ENCODE peak calls at places on chromosomes 13 and 19, in six cellular contexts. N, E, B, J, W and K are unnamed samples.

GRCh38 chr13:39037410-39037879 is 444 bp downstream of the PROSER1 start:
- DNase-seq in B (no peak), E (no peak), W (no peak), N (no peak), J (no peak), K (peak)

GRCh38 chr19:43667524-43668405 is 2.2 kb downstream of the PLAUR start:
- DNase-seq in B (no peak), J (peak), E (no peak), N (no peak), W (no peak), K (no peak)

GRCh38 chr19:29714953-29715694 is at the start of gene C19orf12:
- DNase-seq in W (no peak), J (peak), E (no peak), B (peak), N (peak), K (peak)

GRCh38 chr19:29002336-29002735 is 210.6 kb downstream of the UQCRFS1 start:
- DNase-seq in J (no peak), E (no peak), N (no peak), W (no peak), B (no peak), K (no peak)

GRCh38 chr13:27524981-27525975 is 74.9 kb upstream of the MTIF3 start:
- DNase-seq in B (no peak), E (no peak), N (no peak), J (no peak), W (no peak), K (no peak)

GRCh38 chr19:18290250-18291018 is 9.0 kb upstream of the JUND start:
- DNase-seq in W (no peak), B (no peak), N (no peak), E (no peak), J (peak), K (no peak)

GRCh38 chr13:43787998-43788397 is 1.2 kb upstream of the ENOX1 start:
- DNase-seq in W (no peak), N (peak), E (no peak), B (peak), J (peak), K (no peak)

GRCh38 chr19:4380254-4380727 is 20.1 kb downstream of the SH3GL1 start:
- DNase-seq in J (no peak), N (no peak), E (no peak), B (no peak), W (no peak), K (no peak)

GRCh38 chr19:2507109-2507508 is 31.2 kb downstream of the GADD45B start:
- DNase-seq in B (no peak), W (no peak), J (peak), N (no peak), E (no peak), K (no peak)

GRCh38 chr19:4849019-4849418 is 17.5 kb upstream of the TICAM1 start:
- DNase-seq in J (no peak), N (no peak), E (no peak), W (no peak), B (no peak), K (no peak)

GRCh38 chr13:21831654-21832324 is 160.9 kb downstream of the FGF9 start:
- DNase-seq in E (no peak), W (no peak), N (no peak), B (no peak), J (no peak), K (no peak)

GRCh38 chr19:23415561-23416191 is 20.4 kb upstream of the ZNF91 start:
- DNase-seq in J (no peak), N (peak), E (peak), B (peak), W (peak), K (peak)

GRCh38 chr19:44005968-44006367 is 3.2 kb downstream of the ZNF230 start:
- DNase-seq in J (peak), W (no peak), N (no peak), B (no peak), E (no peak), K (peak)

GRCh38 chr13:47478985-47479384 is 522.1 kb downstream of the SUCLA2 start:
- DNase-seq in J (no peak), E (no peak), B (no peak), W (no peak), N (no peak), K (no peak)

GRCh38 chr19:41734156-41734555 is 21.2 kb upstream of the CEACAM6 start:
- DNase-seq in W (no peak), E (no peak), B (no peak), N (no peak), J (no peak), K (no peak)

GRCh38 chr19:15570420-15570819 is 44.6 kb upstream of the CYP4F8 start:
- DNase-seq in J (no peak), E (no peak), B (no peak), N (no peak), W (no peak), K (no peak)

GRCh38 chr13:43356566-43356965 is 333.2 kb downstream of the DNAJC15 start:
- DNase-seq in B (no peak), E (no peak), N (no peak), W (no peak), J (peak), K (peak)

GRCh38 chr19:19403373-19403901 is 2.0 kb upstream of the GATAD2A start:
- DNase-seq in N (no peak), E (no peak), B (no peak), W (no peak), J (peak), K (no peak)

GRCh38 chr13:113956571-113956970 is 17.3 kb downstream of the C13orf46 start:
- DNase-seq in E (no peak), N (no peak), B (no peak), J (no peak), W (no peak), K (no peak)

GRCh38 chr13:99269627-99270252 is 11.6 kb upstream of the GPR18 start:
- DNase-seq in J (peak), B (no peak), E (no peak), W (no peak), N (peak), K (no peak)

GRCh38 chr19:15394426-15394825 is 14.8 kb upstream of the AKAP8 start:
- DNase-seq in B (no peak), E (no peak), J (no peak), N (no peak), W (no peak), K (no peak)

GRCh38 chr13:35766663-35767062 is 290.2 kb upstream of the MAB21L1 start:
- DNase-seq in W (no peak), E (no peak), N (no peak), J (no peak), B (no peak), K (no peak)

GRCh38 chr19:48962849-48963165 is 2.3 kb upstream of the FTL start:
- DNase-seq in W (no peak), J (no peak), E (no peak), N (no peak), B (no peak), K (no peak)

GRCh38 chr19:46428278-46429141 is at the start of gene PNMA8C:
- DNase-seq in B (peak), E (peak), N (peak), W (no peak), J (peak), K (peak)

DNA sequence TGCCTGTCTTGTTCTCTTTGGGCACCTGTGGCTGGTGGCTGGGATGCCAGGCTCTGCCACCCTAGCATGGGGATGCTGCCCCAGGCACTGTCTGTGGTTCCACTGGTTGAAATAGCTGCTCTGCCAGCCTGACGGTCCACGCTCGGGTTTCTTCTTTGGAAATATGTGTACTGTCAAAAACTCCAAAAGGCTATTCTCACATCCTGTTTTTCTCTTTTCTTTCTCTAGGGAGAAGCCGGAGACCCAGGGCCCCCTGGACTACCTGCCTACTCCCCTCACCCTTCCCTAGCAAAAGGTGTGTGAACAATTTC is 115.0 kb downstream of the RAB20 start:
- DNase-seq in N (no peak), B (no peak), W (no peak), J (no peak), E (no peak), K (no peak)
- H2BK5ac ChIP-seq in N (no peak), B (no peak), W (no peak), J (no peak), E (no peak), K (no peak)

GRCh38 chr19:36139473-36140288 is at the start of gene CAPNS1:
- DNase-seq in J (peak), E (peak), B (peak), W (peak), N (peak), K (peak)
- H3K4ac ChIP-seq in J (peak), E (no peak), B (peak), W (peak), N (peak), K (peak)

GRCh38 chr19:38683393-38684077 is 36.1 kb downstream of the ACTN4 start:
- DNase-seq in J (peak), B (no peak), N (peak), E (peak), W (peak), K (peak)

GRCh38 chr19:38685666-38686529 is 38.4 kb downstream of the ACTN4 start:
- DNase-seq in E (peak), W (no peak), B (no peak), N (peak), J (peak), K (peak)

GRCh38 chr19:38684078-38684861 is 36.8 kb downstream of the ACTN4 start:
- DNase-seq in W (no peak), E (peak), B (no peak), J (peak), N (peak), K (peak)

GRCh38 chr19:38686530-38686888 is 39.1 kb downstream of the ACTN4 start:
- DNase-seq in N (no peak), W (no peak), B (no peak), J (no peak), E (peak), K (no peak)

GRCh38 chr19:38684862-38685665 is 37.6 kb downstream of the ACTN4 start:
- DNase-seq in J (no peak), E (no peak), N (no peak), B (no peak), W (no peak), K (no peak)
- H2BK5ac ChIP-seq in J (peak), E (peak), N (peak), B (no peak), W (peak), K (peak)

DNA sequence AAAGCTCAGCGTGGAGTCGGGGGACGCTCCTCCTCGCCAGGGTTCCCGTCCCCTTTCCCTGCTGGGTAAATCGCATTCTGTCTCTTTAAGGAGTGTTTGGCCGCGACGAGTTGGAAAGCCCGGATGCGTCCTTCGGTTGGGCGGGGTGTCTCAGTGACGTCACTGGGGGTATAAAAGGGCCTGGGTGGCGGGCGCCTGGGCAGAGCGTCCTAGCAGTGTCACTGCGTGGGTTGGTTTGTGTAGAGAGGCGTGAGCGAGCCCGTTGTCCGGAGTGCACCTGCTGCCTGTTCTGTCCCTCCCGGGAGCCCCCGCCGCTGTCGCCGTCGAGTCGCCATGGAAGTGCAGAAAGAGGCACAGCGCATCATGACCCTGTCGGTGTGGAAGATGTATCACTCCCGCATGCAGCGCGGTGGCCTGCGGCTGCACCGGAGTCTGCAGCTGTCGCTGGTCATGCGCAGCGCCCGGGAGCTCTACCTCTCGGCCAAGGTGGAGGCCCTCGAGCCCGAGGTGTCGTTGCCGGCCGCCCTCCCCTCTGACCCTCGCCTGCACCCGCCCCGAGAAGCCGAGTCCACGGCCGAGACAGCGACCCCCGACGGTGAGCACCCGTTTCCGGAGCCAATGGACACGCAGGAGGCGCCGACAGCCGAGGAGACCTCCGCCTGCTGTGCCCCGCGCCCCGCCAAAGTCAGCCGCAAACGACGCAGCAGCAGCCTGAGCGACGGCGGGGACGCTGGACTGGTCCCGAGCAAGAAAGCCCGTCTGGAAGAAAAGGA is 2.8 kb downstream of the IER2 start:
- DNase-seq in E (peak), B (peak), J (peak), W (no peak), N (peak), K (peak)
- H3K4ac ChIP-seq in E (no peak), B (no peak), J (peak), W (peak), N (peak), K (peak)

GRCh38 chr19:22260499-22260898 is 25.7 kb upstream of the ZNF729 start:
- DNase-seq in B (no peak), J (no peak), N (no peak), E (no peak), W (no peak), K (no peak)

GRCh38 chr19:22261596-22261995 is 24.6 kb upstream of the ZNF729 start:
- DNase-seq in E (no peak), N (no peak), W (no peak), B (no peak), J (no peak), K (no peak)

GRCh38 chr19:22257916-22258315 is 28.3 kb upstream of the ZNF729 start:
- DNase-seq in N (no peak), B (no peak), W (no peak), E (no peak), J (no peak), K (peak)

GRCh38 chr19:22257381-22257780 is 28.9 kb upstream of the ZNF729 start:
- DNase-seq in B (no peak), E (no peak), W (no peak), J (no peak), N (no peak), K (peak)

DNA sequence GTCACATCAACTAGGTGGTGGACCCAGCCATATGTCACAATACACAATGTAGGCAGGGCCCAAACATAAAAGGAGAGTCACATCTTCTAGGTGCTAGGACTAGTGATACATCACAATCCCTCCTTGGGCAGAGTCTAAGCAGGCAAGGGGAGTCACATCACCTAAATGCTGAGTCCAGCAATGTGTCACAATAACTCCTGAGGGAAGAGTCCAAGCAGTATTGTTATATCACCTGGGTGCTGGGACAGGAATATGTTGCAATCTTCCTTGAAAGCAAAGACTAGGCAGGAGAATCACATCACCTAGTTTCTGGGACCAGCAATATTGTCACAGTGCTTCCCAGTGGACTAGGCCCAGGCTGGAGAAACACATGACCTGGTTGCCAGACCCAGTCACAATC is 29.4 kb upstream of the ZNF729 start:
- DNase-seq in J (no peak), W (no peak), E (no peak), N (no peak), B (no peak), K (peak)
- H2BK5ac ChIP-seq in J (no peak), W (no peak), E (no peak), N (no peak), B (no peak), K (no peak)

DNA sequence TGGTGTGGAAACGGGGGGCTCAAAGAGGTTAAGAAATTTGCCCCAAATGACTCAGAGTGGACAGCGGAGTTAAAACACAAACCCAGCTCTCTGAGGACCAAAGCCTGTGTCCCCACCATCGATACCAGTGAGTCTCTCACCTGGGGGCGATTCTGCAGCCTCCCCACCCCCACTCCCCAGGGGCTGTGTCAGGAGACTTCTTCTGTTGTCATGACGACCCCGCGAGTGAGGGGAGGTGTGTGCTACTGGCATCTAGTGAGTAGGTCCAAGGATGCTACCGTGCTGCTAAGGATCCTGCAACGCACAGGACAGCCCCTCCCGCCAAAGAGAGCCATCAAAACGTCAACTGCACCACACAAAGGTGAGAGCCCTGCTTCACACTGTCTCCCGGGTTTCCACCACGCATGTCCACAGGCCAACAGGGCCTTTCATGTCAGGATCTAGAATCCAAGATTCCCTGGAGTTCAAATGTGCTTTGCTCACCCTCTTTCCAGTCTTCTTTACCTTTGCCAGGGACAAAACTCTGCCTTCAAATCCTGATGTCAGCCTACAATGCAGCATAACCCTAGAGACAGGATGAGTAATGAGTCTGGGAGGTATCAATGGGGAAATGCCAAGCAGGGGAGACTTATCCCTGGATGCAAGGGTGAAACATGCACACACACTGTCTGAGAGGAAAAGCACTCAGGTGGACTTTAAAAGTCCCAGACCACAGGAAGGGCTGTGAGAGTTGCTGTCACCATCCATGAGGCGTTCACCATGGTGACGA is 3.9 kb downstream of the RANBP3 start:
- DNase-seq in N (no peak), E (no peak), J (no peak), B (no peak), W (no peak), K (no peak)
- H3K4ac ChIP-seq in N (no peak), E (no peak), J (no peak), B (no peak), W (no peak), K (peak)